ENCODE peak calls at places on chromosomes 2 and 18, in five cellular contexts. I, H, M, L and F are unnamed samples.

GRCh38 chr2:2743164-2743571 is 412.1 kb upstream of the MYT1L start:
- DNase-seq in I (no peak), H (peak; percentile 68), M (no peak), L (no peak), F (no peak)

GRCh38 chr2:52918551-52918950 is 849.1 kb upstream of the CHAC2 start:
- DNase-seq in I (no peak), H (no peak), M (no peak), L (no peak), F (no peak)

GRCh38 chr2:108935231-108935863 is 53.7 kb downstream of the EDAR start:
- DNase-seq in I (no peak), H (no peak), M (no peak), L (no peak), F (no peak)

GRCh38 chr2:178193823-178194599 is at the start of gene OSBPL6:
- DNase-seq in I (peak; percentile 83), H (peak; percentile 87), M (peak; percentile 35), L (peak; percentile 82), F (peak; percentile 86)

GRCh38 chr2:26396734-26397298 is 4.9 kb upstream of the DRC1 start:
- DNase-seq in I (no peak), H (no peak), M (no peak), L (no peak), F (no peak)

GRCh38 chr2:229221641-229222040 is 49.4 kb downstream of the PID1 start:
- DNase-seq in I (no peak), H (no peak), M (no peak), L (no peak), F (no peak)

GRCh38 chr18:27772081-27772480 is 404.8 kb downstream of the CDH2 start:
- DNase-seq in I (no peak), H (no peak), M (no peak), L (no peak), F (no peak)

GRCh38 chr2:20450201-20451108 is 3.6 kb downstream of the RHOB start:
- DNase-seq in I (no peak), H (peak; percentile 61), M (no peak), L (peak; percentile 70), F (peak; percentile 18)

GRCh38 chr18:24273596-24273995 is 124.0 kb downstream of the OSBPL1A start:
- DNase-seq in I (no peak), H (no peak), M (no peak), L (peak; percentile 9), F (no peak)

GRCh38 chr18:22971038-22971437 is 37.9 kb downstream of the RBBP8 start:
- DNase-seq in I (no peak), H (no peak), M (no peak), L (no peak), F (no peak)

GRCh38 chr2:214569419-214570035 is 158.7 kb downstream of the VWC2L start:
- DNase-seq in I (no peak), H (no peak), M (no peak), L (no peak), F (no peak)

GRCh38 chr2:214577769-214578168 is 166.9 kb downstream of the VWC2L start:
- DNase-seq in I (no peak), H (no peak), M (no peak), L (no peak), F (no peak)

GRCh38 chr2:214578395-214578794 is 167.5 kb downstream of the VWC2L start:
- DNase-seq in I (no peak), H (no peak), M (no peak), L (no peak), F (no peak)

GRCh38 chr2:214575030-214575949 is 164.4 kb downstream of the VWC2L start:
- DNase-seq in I (no peak), H (no peak), M (no peak), L (no peak), F (no peak)

DNA sequence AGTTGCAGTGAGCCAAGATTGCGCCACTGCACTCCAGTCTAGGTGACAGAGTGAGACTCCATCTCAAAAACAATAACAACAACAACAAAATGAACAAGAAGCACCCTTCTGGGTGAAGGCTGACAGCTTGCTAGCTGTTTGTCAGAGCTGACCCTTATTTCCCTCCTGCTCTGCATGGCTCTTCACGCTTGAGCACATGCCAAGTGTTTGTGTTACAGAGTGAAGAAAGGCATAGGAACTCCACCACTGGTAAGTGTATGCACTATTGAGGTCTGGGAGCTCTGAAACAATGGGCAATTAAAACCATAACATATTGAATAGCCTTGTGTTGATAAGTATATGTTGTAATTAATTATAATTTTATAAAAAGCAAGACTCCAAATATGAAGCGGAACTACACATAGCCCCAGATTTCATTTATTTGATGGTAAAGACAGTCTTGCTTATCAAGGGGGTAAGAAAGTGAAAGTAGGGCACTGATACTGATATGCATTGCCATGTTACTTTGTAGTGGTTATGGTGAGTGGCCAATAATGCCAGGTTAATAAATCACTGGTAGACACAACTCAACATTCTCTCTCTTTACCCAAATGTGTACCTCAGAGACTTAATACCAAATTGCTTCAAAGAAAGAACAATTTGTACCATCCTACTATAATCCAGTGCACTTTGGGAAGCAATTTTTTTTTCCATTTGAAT is 163.4 kb downstream of the VWC2L start:
- DNase-seq in I (no peak), H (no peak), M (no peak), L (no peak), F (no peak)
- TF ChIP-seq CTCF in I (no peak), H (no peak), M (no peak), L (no peak), F (no peak)

GRCh38 chr2:126535408-126535807 is 120.5 kb upstream of the GYPC start:
- DNase-seq in I (no peak), H (no peak), M (no peak), L (no peak), F (no peak)
- H3K27ac ChIP-seq in I (no peak overlapping the region), H (no peak overlapping the region), M (no peak overlapping the region), L (no peak overlapping the region), F (no peak overlapping the region)

GRCh38 chr2:47402805-47403691 is at the start of gene MSH2:
- DNase-seq in I (peak; percentile 94), H (peak; percentile 92), M (peak; percentile 98), L (peak; percentile 97), F (peak; percentile 96)

GRCh38 chr2:47401789-47402554 is 984 bp upstream of the MSH2 start:
- DNase-seq in I (no peak), H (no peak), M (no peak), L (no peak), F (no peak)

GRCh38 chr2:47404356-47404755 is 1.4 kb downstream of the MSH2 start:
- DNase-seq in I (no peak), H (no peak), M (peak; percentile 36), L (no peak), F (no peak)

GRCh38 chr2:47403829-47404228 is 873 bp downstream of the MSH2 start:
- DNase-seq in I (no peak), H (no peak), M (no peak), L (peak; percentile 16), F (no peak)

GRCh38 chr2:47402555-47402804 is 476 bp upstream of the MSH2 start:
- DNase-seq in I (no peak), H (no peak), M (no peak), L (no peak), F (no peak)
- H3K4me1 ChIP-seq in I (peaks cover 17% of the 10 kb centered on the region), H (peaks cover 23% of the 10 kb centered on the region), M (peaks cover 20% of the 10 kb centered on the region), L (peaks cover 11% of the 10 kb centered on the region), F (peaks cover 10% of the 10 kb centered on the region)

DNA sequence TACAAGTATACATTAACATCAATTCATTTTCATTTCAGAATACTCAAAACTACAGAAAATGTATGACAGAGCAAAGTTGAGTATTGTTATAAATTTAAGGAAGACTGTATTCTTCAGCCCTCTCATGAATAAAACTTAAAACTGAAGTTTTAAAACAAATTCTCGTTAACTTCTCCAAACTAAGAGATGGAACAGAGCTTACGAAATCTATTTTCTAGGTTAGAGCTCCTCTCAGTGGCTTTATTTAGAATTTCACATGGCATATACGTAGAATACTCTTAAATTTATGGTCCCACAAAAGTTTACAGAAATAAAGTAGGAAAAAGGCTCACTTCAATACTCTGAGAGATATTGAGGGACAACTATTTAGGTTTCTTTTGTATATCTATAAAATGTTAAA is 612.1 kb downstream of the KCNJ3 start:
- DNase-seq in I (no peak), H (no peak), M (peak; percentile 50), L (peak; percentile 33), F (peak; percentile 50)
- TF ChIP-seq CTCF in I (peak; percentile 54), H (peak; percentile 53), M (peak; percentile 86), L (peak; percentile 57), F (peak; percentile 56)

GRCh38 chr2:241859017-241859435 is 332 bp upstream of the PDCD1 start:
- DNase-seq in I (no peak), H (no peak), M (no peak), L (no peak), F (no peak)
- H3K27ac ChIP-seq in I (peak overlapping the region; percentile 80), H (peak overlapping the region; percentile 88), M (no peak overlapping the region), L (peak overlapping the region; percentile 17), F (peak overlapping the region; percentile 95)

GRCh38 chr2:218458598-218458997 is 39.7 kb downstream of the VIL1 start:
- DNase-seq in I (no peak), H (no peak), M (no peak), L (no peak), F (no peak)

GRCh38 chr2:218452079-218452478 is 33.2 kb downstream of the VIL1 start:
- DNase-seq in I (no peak), H (no peak), M (no peak), L (no peak), F (no peak)

DNA sequence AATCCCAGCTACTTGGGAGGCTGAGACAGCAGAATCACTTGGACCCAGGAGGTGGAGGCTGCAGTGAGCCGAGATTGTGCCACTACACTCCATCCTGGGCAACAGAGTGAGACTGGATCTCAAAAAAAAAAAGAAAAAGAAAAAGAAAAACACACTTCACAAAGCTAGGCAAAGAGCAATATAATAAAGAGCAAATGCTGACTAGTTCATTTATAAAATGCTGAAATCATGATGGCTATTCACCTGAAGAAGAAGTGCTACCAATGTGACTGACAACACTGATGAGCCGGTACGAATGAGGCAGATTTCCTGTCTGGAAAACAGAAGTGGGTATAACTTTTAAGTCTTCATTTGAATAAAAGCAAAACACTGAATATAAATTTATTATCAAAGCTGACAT is 37.9 kb downstream of the VIL1 start:
- DNase-seq in I (no peak), H (no peak), M (no peak), L (no peak), F (no peak)
- H3K4me1 ChIP-seq in I (no peaks in the 10 kb centered on the region), H (no peaks in the 10 kb centered on the region), M (no peaks in the 10 kb centered on the region), L (no peaks in the 10 kb centered on the region), F (no peaks in the 10 kb centered on the region)

GRCh38 chr18:76460482-76460881 is 34.6 kb downstream of the ZNF516 start:
- DNase-seq in I (no peak), H (no peak), M (no peak), L (no peak), F (no peak)

GRCh38 chr18:76458522-76459311 is 36.3 kb downstream of the ZNF516 start:
- DNase-seq in I (peak; percentile 37), H (no peak), M (no peak), L (no peak), F (no peak)

GRCh38 chr18:76461148-76461547 is 33.9 kb downstream of the ZNF516 start:
- DNase-seq in I (no peak), H (no peak), M (no peak), L (no peak), F (no peak)

GRCh38 chr18:76459312-76459686 is 35.7 kb downstream of the ZNF516 start:
- DNase-seq in I (no peak), H (no peak), M (no peak), L (no peak), F (no peak)

GRCh38 chr18:76459687-76460350 is 35.2 kb downstream of the ZNF516 start:
- DNase-seq in I (peak; percentile 56), H (no peak), M (no peak), L (peak; percentile 81), F (no peak)
- TF ChIP-seq CTCF in I (no peak), H (no peak), M (no peak), L (no peak), F (no peak)

GRCh38 chr2:184599054-184599874 is 935 bp downstream of the ZNF804A start:
- DNase-seq in I (no peak), H (no peak), M (peak; percentile 72), L (no peak), F (peak; percentile 60)
- H3K27ac ChIP-seq in I (peak overlapping the region; percentile 84), H (no peak overlapping the region), M (peak overlapping the region; percentile 86), L (no peak overlapping the region), F (peak overlapping the region; percentile 47)